ENCODE peak calls at places on chromosomes 12 and 14, in eight cellular contexts. F is heart right ventricle; P is activated CD8-positive, alpha-beta T cell treated with anti-CD3 and anti-CD28 coated beads for 36 hours; C is NB4; L is GM10248; O is foreskin fibroblast; Y is bronchial epithelial cell; T is hepatocyte. H is an unnamed sample.

GRCh38 chr14:89489796-89490506 is 72.9 kb upstream of the FOXN3 start:
- DNase-seq in P (no peak), C (no peak), O (peak; percentile 45), L (no peak), F (no peak), T (no peak), Y (no peak), H (no peak)

GRCh38 chr14:22268875-22269274 is 320.1 kb downstream of the DAD1 start:
- DNase-seq in P (no peak), O (no peak), T (peak; percentile 59), F (no peak), Y (peak; percentile 95), C (no peak), L (no peak), H (no peak)

GRCh38 chr14:98751110-98751509 is 520.9 kb downstream of the BCL11B start:
- DNase-seq in T (no peak), O (no peak), P (no peak), C (no peak), F (no peak), L (no peak), Y (no peak), H (no peak)

GRCh38 chr14:69651653-69652052 is 40.3 kb downstream of the SUSD6 start:
- DNase-seq in F (no peak), Y (peak; percentile 73), T (peak; percentile 63), C (peak; percentile 27), L (no peak), P (no peak), O (no peak), H (no peak)

GRCh38 chr12:133251732-133252131 is 16.1 kb upstream of the ANHX start:
- DNase-seq in L (no peak), T (no peak), Y (no peak), O (no peak), P (no peak), F (no peak), C (no peak), H (no peak)

GRCh38 chr14:29548948-29549370 is 378.7 kb downstream of the PRKD1 start:
- DNase-seq in L (peak; percentile 27), Y (peak; percentile 69), C (peak; percentile 50), T (peak; percentile 69), O (peak; percentile 48), F (no peak), P (no peak), H (peak; percentile 33)

GRCh38 chr14:27688823-27689444 is 1077.7 kb upstream of the FOXG1 start:
- DNase-seq in L (no peak), P (no peak), O (no peak), C (no peak), Y (no peak), F (no peak), T (no peak), H (no peak)

GRCh38 chr12:127485528-127485927 is 781.4 kb upstream of the TMEM132C start:
- DNase-seq in Y (peak; percentile 32), T (peak; percentile 77), O (peak; percentile 93), C (peak; percentile 44), F (no peak), L (no peak), P (peak; percentile 62), H (no peak)

GRCh38 chr14:91755560-91755959 is 23.7 kb upstream of the CATSPERB start:
- DNase-seq in P (no peak), O (no peak), T (peak; percentile 58), L (no peak), C (no peak), Y (peak; percentile 93), F (no peak), H (no peak)

GRCh38 chr12:123886931-123887582 is 85.6 kb downstream of the CCDC92 start:
- DNase-seq in C (no peak), T (no peak), F (no peak), P (no peak), L (no peak), Y (no peak), O (no peak), H (no peak)

GRCh38 chr12:124646385-124647230 is 79.2 kb upstream of the NCOR2 start:
- DNase-seq in T (no peak), O (no peak), Y (no peak), P (peak; percentile 76), C (peak; percentile 60), L (peak; percentile 61), F (no peak), H (no peak)

GRCh38 chr14:34665785-34666425 is 36.0 kb upstream of the SNX6 start:
- DNase-seq in Y (peak; percentile 84), T (peak; percentile 43), L (no peak), O (peak; percentile 87), C (peak; percentile 26), F (no peak), P (peak; percentile 5), H (no peak)

GRCh38 chr12:50547742-50548141 is 43.0 kb downstream of the DIP2B start:
- DNase-seq in C (no peak), T (no peak), F (no peak), L (no peak), O (no peak), P (no peak), Y (no peak), H (no peak)

GRCh38 chr12:127750076-127750840 is 516.7 kb upstream of the TMEM132C start:
- DNase-seq in L (no peak), O (no peak), T (no peak), F (no peak), C (no peak), Y (no peak), P (no peak), H (no peak)

GRCh38 chr14:104086661-104087461 is 1.4 kb downstream of the ASPG start:
- DNase-seq in Y (no peak), F (peak; percentile 31), T (peak; percentile 11), C (peak; percentile 5), O (no peak), P (no peak), L (no peak), H (no peak)

GRCh38 chr14:72420749-72421452 is 473.0 kb downstream of the DPF3 start:
- DNase-seq in C (peak; percentile 68), L (peak; percentile 65), T (peak; percentile 77), Y (peak; percentile 23), P (peak; percentile 91), F (peak; percentile 72), O (peak; percentile 16), H (peak; percentile 63)

GRCh38 chr14:50055461-50056228 is 60.7 kb downstream of the VCPKMT start:
- DNase-seq in P (no peak), L (no peak), T (no peak), F (no peak), O (no peak), C (peak; percentile 31), Y (no peak), H (no peak)
- TF ChIP-seq CTCF in P (no peak), L (no peak), T (no peak), F (peak; percentile 23), O (no peak), C (no peak), Y (no peak), H (no peak)

GRCh38 chr12:57934804-57935203 is 6.6 kb upstream of the ATP23 start:
- DNase-seq in F (no peak), O (no peak), T (no peak), C (peak; percentile 67), P (no peak), Y (no peak), L (no peak), H (no peak)

GRCh38 chr12:57927086-57927485 is 14.3 kb upstream of the ATP23 start:
- DNase-seq in Y (no peak), L (no peak), F (no peak), T (no peak), O (no peak), C (no peak), P (no peak), H (no peak)

GRCh38 chr12:57929092-57929830 is 12.1 kb upstream of the ATP23 start:
- DNase-seq in C (no peak), F (no peak), T (no peak), O (no peak), Y (no peak), P (no peak), L (no peak), H (no peak)
- TF ChIP-seq CTCF in C (no peak), F (no peak), T (no peak), O (no peak), Y (no peak), P (no peak), L (no peak), H (no peak)

GRCh38 chr12:113221181-113221996 is at the start of gene TPCN1:
- DNase-seq in F (peak; percentile 99), C (peak; percentile 100), P (peak; percentile 100), T (peak; percentile 100), O (peak; percentile 100), Y (peak; percentile 100), L (peak; percentile 97), H (peak; percentile 97)
- TF ChIP-seq CTCF in F (no peak), C (no peak), P (no peak), T (no peak), O (no peak), Y (no peak), L (no peak), H (no peak)

DNA sequence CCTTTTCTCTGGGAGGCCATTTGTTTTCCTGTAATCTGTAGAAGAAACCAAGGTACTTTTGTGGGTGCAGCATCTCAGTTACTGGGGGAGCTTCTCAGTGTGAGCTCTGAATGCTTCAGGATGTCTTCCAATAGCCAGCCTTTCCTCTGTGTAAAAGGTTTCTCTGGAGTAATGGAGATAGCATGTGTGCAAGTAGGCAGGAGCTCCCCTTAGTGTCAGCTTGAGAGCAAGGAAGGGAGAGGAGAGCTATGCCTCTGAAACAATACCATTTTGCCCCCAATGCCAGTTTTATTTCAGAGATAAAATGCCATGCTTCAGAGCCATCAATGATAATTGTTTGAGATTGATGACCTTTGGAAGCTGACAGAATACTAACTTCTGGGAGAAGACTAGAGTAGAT is 125.5 kb downstream of the CRADD start:
- DNase-seq in T (no peak), F (no peak), P (no peak), Y (no peak), C (no peak), L (no peak), O (peak; percentile 63), H (no peak)
- TF ChIP-seq CTCF in T (peak; percentile 32), F (peak; percentile 52), P (no peak), Y (no peak), C (no peak), L (no peak), O (peak; percentile 53), H (no peak)

GRCh38 chr14:53152627-53152908 is 555 bp downstream of the DDHD1 start:
- DNase-seq in Y (no peak), F (no peak), O (peak; percentile 6), C (no peak), P (no peak), T (no peak), L (no peak), H (no peak)
- TF ChIP-seq CTCF in Y (no peak), F (no peak), O (no peak), C (no peak), P (no peak), T (no peak), L (no peak), H (no peak)

DNA sequence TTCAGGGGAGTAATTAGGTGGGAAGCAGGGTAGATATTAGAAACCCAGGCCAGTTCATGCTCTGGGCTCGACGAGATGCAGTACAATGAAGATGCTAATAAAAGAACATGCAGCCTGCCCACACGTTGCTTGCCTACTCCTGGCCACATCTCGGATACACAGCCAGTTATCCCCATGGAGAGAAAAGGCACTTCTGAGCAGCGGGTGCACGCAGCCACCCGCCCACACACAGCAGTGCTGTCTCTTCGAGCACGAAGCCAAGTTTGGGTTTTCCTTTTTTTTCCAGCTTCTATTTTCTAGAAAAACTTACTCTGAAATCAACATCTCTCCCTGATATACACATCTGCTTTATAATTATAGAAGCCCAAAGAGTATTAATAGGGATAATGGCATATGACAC is 85.7 kb downstream of the CIT start:
- DNase-seq in P (no peak), T (no peak), F (no peak), Y (no peak), L (no peak), O (no peak), C (no peak), H (no peak)
- TF ChIP-seq CTCF in P (no peak), T (no peak), F (no peak), Y (no peak), L (no peak), O (no peak), C (no peak), H (no peak)

H was measured in GM20000.